ENCODE peak calls at places on chromosome 22, in ten cellular contexts. D is cardiac fibroblast, G is IMR-90, F is upper lobe of right lung, K is suprapubic skin, O is HFFc6, M is HL-60, H is uterus, I is neural crest cell, C is body of pancreas. U is an unnamed sample.

GRCh38 chr22:31038686-31039085 is 42.4 kb upstream of the SMTN start:
- DNase-seq in G (no peak), M (no peak), C (no peak), D (no peak), H (no peak), K (no peak), O (no peak), F (no peak), I (no peak), U (no peak)

GRCh38 chr22:25482091-25482760 is 82.2 kb upstream of the GRK3 start:
- DNase-seq in G (no peak), O (no peak), K (no peak), M (no peak), C (no peak), F (no peak), I (no peak), D (no peak), H (no peak), U (no peak)

GRCh38 chr22:20053407-20054033 is 26.5 kb upstream of the DGCR8 start:
- DNase-seq in C (no peak), K (no peak), O (no peak), G (no peak), D (no peak), F (no peak), M (no peak), I (no peak), H (no peak), U (no peak)

GRCh38 chr22:35440129-35440528 is 40.2 kb downstream of the MCM5 start:
- DNase-seq in I (no peak), D (no peak), G (no peak), O (no peak), K (no peak), F (no peak), M (no peak), C (no peak), H (no peak), U (no peak)

GRCh38 chr22:33785283-33785991 is 134.8 kb downstream of the LARGE1 start:
- DNase-seq in I (no peak), D (peak; percentile 33), C (no peak), F (no peak), K (no peak), G (peak; percentile 88), M (no peak), O (peak; percentile 34), H (no peak), U (no peak)

GRCh38 chr22:47548953-47549740 is 786.7 kb downstream of the TBC1D22A start:
- DNase-seq in C (no peak), O (no peak), G (no peak), I (no peak), H (no peak), D (no peak), K (peak; percentile 38), M (no peak), F (no peak), U (peak; percentile 36)

GRCh38 chr22:36756031-36756430 is 19.9 kb downstream of the IFT27 start:
- DNase-seq in O (no peak), C (no peak), M (no peak), K (peak; percentile 41), F (peak; percentile 46), D (no peak), G (no peak), I (no peak), H (no peak), U (no peak)

GRCh38 chr22:18083406-18083805 is 5.6 kb downstream of the PEX26 start:
- DNase-seq in H (no peak), C (no peak), I (no peak), D (no peak), G (no peak), M (no peak), K (no peak), F (no peak), O (no peak), U (no peak)

GRCh38 chr22:38741166-38741565 is 14.6 kb downstream of the SUN2 start:
- DNase-seq in H (no peak), K (no peak), C (no peak), O (no peak), F (no peak), D (no peak), G (no peak), M (no peak), I (no peak), U (no peak)

GRCh38 chr22:38739300-38740055 is 16.3 kb downstream of the SUN2 start:
- DNase-seq in K (no peak), H (no peak), F (no peak), D (no peak), O (no peak), C (no peak), I (no peak), M (no peak), G (no peak), U (no peak)

GRCh38 chr22:38741576-38741975 is 14.2 kb downstream of the SUN2 start:
- DNase-seq in F (no peak), C (no peak), H (no peak), M (no peak), K (no peak), I (no peak), D (no peak), O (no peak), G (no peak), U (no peak)

GRCh38 chr22:38740116-38740723 is 15.6 kb downstream of the SUN2 start:
- DNase-seq in D (no peak), F (no peak), H (no peak), K (no peak), G (no peak), M (no peak), C (no peak), O (no peak), I (no peak), U (no peak)

DNA sequence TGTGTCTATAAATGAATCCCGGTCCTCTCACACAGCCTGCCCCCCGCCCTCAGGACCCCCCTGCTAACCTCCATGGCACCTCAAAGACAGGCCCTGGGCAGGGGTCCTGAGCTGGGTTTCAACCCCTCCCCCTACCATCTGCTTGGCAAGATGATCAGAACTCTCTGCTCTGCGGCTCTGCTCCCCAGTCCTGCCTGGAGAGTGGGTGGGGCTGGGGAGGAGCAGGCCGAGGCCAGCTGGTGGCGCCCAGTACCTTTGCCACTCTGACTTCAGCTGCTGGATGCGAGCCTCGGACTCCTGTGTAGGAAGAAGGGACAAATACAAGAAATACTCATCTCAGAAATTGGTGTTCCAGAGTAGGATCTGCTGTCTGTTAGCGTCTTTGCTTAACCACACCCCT is 15.0 kb downstream of the SUN2 start:
- DNase-seq in K (no peak), H (no peak), D (no peak), G (no peak), I (no peak), C (no peak), M (no peak), F (no peak), O (no peak), U (no peak)
- TF ChIP-seq CTCF in K (no peak), H (no peak), D (no peak), G (no peak), I (no peak), C (no peak), M (no peak), F (no peak), O (no peak), U (no peak)

GRCh38 chr22:29259253-29259899 is 8.4 kb downstream of the RHBDD3 start:
- DNase-seq in C (no peak), K (no peak), I (no peak), G (no peak), D (no peak), H (no peak), M (no peak), O (no peak), F (no peak), U (no peak)
- TF ChIP-seq CTCF in C (no peak), K (no peak), I (no peak), G (no peak), D (no peak), H (no peak), M (no peak), O (peak; percentile 28), F (no peak), U (peak; percentile 35)

DNA sequence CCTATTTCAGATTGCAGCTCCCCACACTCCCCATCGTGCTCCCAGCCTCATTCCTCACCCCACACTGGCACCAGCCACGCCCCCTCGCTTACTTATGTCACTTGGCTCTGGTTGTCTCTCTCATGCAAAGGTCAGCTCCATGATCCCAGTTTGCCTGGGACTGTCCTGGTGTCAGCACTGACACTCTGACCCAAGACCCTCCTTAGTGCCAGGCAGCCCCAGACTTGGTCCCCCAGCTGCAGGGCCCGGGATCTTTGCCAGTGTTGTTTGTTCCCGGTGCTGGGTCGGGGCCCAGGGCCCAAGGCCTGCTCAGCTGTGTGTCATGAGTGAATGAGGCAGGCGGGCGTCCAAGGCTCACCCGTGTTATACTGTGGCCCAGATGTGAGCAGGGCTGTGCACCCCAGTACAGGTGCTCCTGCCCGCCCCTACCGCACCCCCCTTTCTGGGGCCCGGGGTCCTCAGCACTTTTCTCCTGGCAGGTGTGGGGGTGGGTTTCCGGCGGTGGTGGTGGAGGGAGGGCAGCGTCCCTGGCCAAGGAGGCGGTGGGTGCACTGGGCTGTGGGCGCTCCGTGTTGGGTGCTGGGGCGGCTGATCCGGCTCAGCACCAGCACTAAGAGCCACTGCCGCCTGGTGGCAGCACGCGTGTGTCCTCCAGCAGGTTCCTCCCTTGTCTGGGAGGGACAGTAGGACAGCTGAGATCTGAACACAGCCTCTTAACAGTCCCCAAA is 19.5 kb downstream of the IL17REL start:
- DNase-seq in D (peak; percentile 66), M (no peak), I (no peak), C (peak; percentile 82), H (no peak), G (peak; percentile 43), K (peak; percentile 79), O (peak; percentile 15), F (peak; percentile 88), U (no peak)
- TF ChIP-seq CTCF in D (peak; percentile 79), M (peak; percentile 67), I (peak; percentile 67), C (peak; percentile 62), H (peak; percentile 41), G (peak; percentile 69), K (peak; percentile 68), O (peak; percentile 81), F (peak; percentile 69), U (peak; percentile 71)

GRCh38 chr22:43827336-43827735 is 15.2 kb upstream of the EFCAB6 start:
- DNase-seq in I (no peak), F (no peak), K (peak; percentile 44), H (no peak), M (no peak), O (no peak), C (no peak), D (no peak), G (no peak), U (no peak)

GRCh38 chr22:43827926-43828710 is 16.0 kb upstream of the EFCAB6 start:
- DNase-seq in I (no peak), M (no peak), K (peak; percentile 57), H (no peak), F (no peak), G (no peak), D (no peak), O (no peak), C (no peak), U (no peak)

GRCh38 chr22:43824724-43825485 is 12.8 kb upstream of the EFCAB6 start:
- DNase-seq in I (no peak), K (peak; percentile 52), O (no peak), C (no peak), G (no peak), H (no peak), M (no peak), F (peak; percentile 51), D (no peak), U (peak; percentile 50)

GRCh38 chr22:43825651-43826050 is 13.5 kb upstream of the EFCAB6 start:
- DNase-seq in O (no peak), K (no peak), H (no peak), F (no peak), I (no peak), M (no peak), D (no peak), C (no peak), G (no peak), U (no peak)

DNA sequence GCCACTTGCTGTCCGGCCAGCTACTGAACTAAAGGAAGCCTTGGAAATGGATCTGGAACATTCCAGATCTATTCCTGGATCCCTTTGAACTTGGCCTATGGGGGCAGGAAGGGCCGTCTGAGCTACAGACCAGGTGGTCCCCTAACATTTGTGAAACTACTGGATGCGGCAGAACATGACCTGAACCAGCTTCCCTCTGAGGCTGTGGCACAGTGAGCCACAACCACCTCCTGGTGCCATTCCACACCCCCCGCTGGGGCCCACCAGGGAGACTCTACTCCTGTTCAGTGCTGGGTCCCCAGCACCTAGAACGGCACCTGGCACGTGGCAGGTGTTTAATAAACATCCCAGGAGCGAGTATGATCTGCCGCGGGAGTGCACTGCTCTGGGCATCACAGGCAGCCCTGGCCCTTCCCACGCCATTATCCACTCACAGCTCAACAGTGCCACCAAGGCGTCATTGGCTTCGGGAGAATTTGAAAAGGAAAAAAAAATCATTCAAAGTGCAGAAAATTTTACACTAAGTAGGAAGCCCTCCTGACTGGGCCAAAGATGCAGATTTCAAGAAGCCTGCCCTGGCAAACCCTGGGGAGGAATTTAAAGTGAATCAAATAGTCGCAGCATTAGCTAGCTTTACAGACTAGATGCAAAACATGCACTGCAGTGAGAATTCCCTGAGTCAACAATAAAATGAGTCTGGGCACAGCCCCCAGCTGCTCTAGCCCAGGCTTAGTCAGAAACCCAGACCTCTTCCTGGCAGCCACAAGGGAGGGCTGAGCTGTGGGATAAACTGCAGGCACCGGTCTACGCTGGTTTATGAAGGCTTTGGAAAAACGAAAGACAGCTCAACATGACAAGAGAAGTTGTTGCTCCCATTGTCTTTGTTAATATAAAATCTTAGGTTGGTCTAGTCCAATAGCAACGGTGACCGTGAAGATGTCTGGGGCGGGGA is 14.3 kb upstream of the EFCAB6 start:
- DNase-seq in F (peak; percentile 53), D (peak; percentile 62), M (no peak), G (peak; percentile 81), H (no peak), K (peak; percentile 77), O (peak; percentile 18), C (peak; percentile 66), I (no peak), U (peak; percentile 62)
- TF ChIP-seq CTCF in F (peak; percentile 34), D (no peak), M (no peak), G (peak; percentile 45), H (peak; percentile 12), K (peak; percentile 28), O (peak; percentile 60), C (peak; percentile 32), I (no peak), U (no peak)